ENCODE peak calls at places on chromosome 18, in four cellular contexts. J is osteocyte, S is AG09319, G is cardiac muscle cell. Z is an unnamed sample.

GRCh38 chr18:78875268-78875997 is 104.2 kb upstream of the SALL3 start:
- DNase-seq in J (no peak), G (peak), S (no peak), Z (peak)

GRCh38 chr18:50803579-50803978 is 16.2 kb downstream of the MRO start:
- DNase-seq in J (no peak), S (no peak), G (no peak), Z (no peak)

GRCh38 chr18:51196811-51197660 is 445 bp downstream of the MEX3C start:
- DNase-seq in G (peak), S (no peak), J (no peak), Z (peak)

GRCh38 chr18:75003764-75004690 is 204.9 kb downstream of the PTGR3 start:
- DNase-seq in S (no peak), G (no peak), J (no peak), Z (peak)

GRCh38 chr18:13410471-13410870 is 191.9 kb downstream of the LDLRAD4 start:
- DNase-seq in J (no peak), G (no peak), S (no peak), Z (no peak)

GRCh38 chr18:48983793-48984437 is 33.1 kb upstream of the SMAD7 start:
- DNase-seq in J (no peak), G (peak), S (no peak), Z (peak)

GRCh38 chr18:55500316-55501086 is 87.5 kb downstream of the TCF4 start:
- DNase-seq in S (no peak), J (no peak), G (no peak), Z (no peak)

GRCh38 chr18:57561728-57562423 is 24.6 kb downstream of the FECH start:
- DNase-seq in S (no peak), G (peak), J (no peak), Z (peak)

DNA sequence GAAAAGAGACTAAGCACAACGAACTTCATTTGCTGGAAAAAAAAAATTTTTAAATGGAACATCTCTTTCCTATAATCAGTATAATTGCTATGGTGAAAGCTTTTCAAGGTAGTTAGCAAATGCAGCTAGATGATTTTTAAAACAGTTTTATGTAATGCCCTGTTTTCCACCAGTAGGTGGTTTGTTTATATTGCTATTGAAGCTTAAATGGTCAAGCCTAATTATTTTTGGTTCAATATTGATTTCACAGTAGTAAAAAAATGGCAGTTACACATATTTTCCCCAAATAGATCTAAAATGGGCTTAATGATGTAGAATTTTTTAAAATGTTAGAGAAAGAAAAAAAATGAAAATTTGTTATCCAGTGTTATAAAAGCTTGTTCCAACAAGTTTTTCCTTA is 70.2 kb downstream of the CDH19 start:
- DNase-seq in G (no peak), J (no peak), S (no peak), Z (no peak)
- TF ChIP-seq CTCF in G (no peak), J (no peak), S (no peak), Z (peak)

DNA sequence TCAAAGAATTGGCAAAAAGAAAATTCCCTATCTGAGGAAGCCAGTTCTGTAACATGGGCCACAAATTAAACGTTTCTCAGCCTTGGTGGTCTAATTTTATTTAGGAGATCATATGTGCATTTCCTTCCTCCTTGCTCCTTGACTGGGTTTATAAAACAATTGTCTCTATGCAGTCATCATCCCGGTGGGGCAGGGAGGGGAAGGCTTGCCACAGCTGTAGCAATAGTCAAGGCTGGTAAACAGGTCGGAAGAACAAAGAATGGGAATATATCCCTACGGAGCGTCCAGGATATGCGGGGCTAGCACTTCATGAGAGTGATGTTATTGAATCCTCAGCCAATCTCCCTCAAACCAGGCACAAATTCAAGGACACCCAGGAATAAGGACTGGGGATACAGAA is 143.8 kb downstream of the RNF152 start:
- DNase-seq in G (no peak), S (no peak), J (no peak), Z (no peak)
- TF ChIP-seq CTCF in G (no peak), S (no peak), J (no peak), Z (no peak)

GRCh38 chr18:3652380-3653262 is 202.6 kb downstream of the TGIF1 start:
- DNase-seq in G (peak), S (peak), J (no peak), Z (no peak)
- TF ChIP-seq CTCF in G (no peak), S (no peak), J (no peak), Z (no peak)

GRCh38 chr18:24735504-24736243 is 275.2 kb downstream of the HRH4 start:
- DNase-seq in G (no peak), S (no peak), J (no peak), Z (no peak)

GRCh38 chr18:24731981-24732380 is 271.5 kb downstream of the HRH4 start:
- DNase-seq in S (no peak), G (no peak), J (peak), Z (no peak)

GRCh38 chr18:24731158-24731557 is 270.7 kb downstream of the HRH4 start:
- DNase-seq in S (no peak), J (no peak), G (no peak), Z (no peak)

GRCh38 chr18:24736686-24737085 is 276.2 kb downstream of the HRH4 start:
- DNase-seq in G (no peak), J (no peak), S (no peak), Z (no peak)

GRCh38 chr18:24734058-24734457 is 273.6 kb downstream of the HRH4 start:
- DNase-seq in S (no peak), J (peak), G (peak), Z (peak)
- TF ChIP-seq CTCF in S (peak), J (peak), G (no peak), Z (peak)

GRCh38 chr18:46754661-46755292 is 2.1 kb downstream of the ST8SIA5 start:
- DNase-seq in S (no peak), G (peak), J (peak), Z (no peak)
- TF ChIP-seq CTCF in S (no peak), G (no peak), J (no peak), Z (no peak)

Z was measured in glutamatergic neuron.